ENCODE peak calls at places on chromosome 14, in eight cellular contexts. One of them, this sample, is unnamed.

GRCh38 chr14:103031956-103032355 is 25.4 kb downstream of the CDC42BPB start:
- DNase-seq in IMR-90: no peak
- DNase-seq in fibroblast of the conjunctiva: no peak
- DNase-seq in osteocyte: no peak
- DNase-seq in stimulated activated naive CD8-positive, alpha-beta T cell treated with anti-CD3 and anti-CD28 coated beads, Interleukin-15, amount 100 ng/mL, for 72 hours: no peak
- DNase-seq in NCI-H1417 treated with DMSO at 0.1 percent for 48 hours: no peak
- DNase-seq in SK-N-SH: peak
- DNase-seq in T-helper 22 cell: no peak
- DNase-seq in this sample: no peak

GRCh38 chr14:50351016-50351415 is 38.9 kb downstream of the DMAC2L start:
- DNase-seq in IMR-90: peak
- DNase-seq in fibroblast of the conjunctiva: no peak
- DNase-seq in osteocyte: no peak
- DNase-seq in stimulated activated naive CD8-positive, alpha-beta T cell treated with anti-CD3 and anti-CD28 coated beads, Interleukin-15, amount 100 ng/mL, for 72 hours: no peak
- DNase-seq in NCI-H1417 treated with DMSO at 0.1 percent for 48 hours: no peak
- DNase-seq in SK-N-SH: no peak
- DNase-seq in T-helper 22 cell: no peak
- DNase-seq in this sample: no peak

GRCh38 chr14:102262894-102263462 is 42.0 kb downstream of the MOK start:
- DNase-seq in IMR-90: peak
- DNase-seq in fibroblast of the conjunctiva: no peak
- DNase-seq in osteocyte: no peak
- DNase-seq in stimulated activated naive CD8-positive, alpha-beta T cell treated with anti-CD3 and anti-CD28 coated beads, Interleukin-15, amount 100 ng/mL, for 72 hours: no peak
- DNase-seq in NCI-H1417 treated with DMSO at 0.1 percent for 48 hours: no peak
- DNase-seq in SK-N-SH: peak
- DNase-seq in T-helper 22 cell: no peak
- DNase-seq in this sample: no peak

GRCh38 chr14:51118993-51119392 is 24.1 kb upstream of the TRIM9 start:
- DNase-seq in IMR-90: no peak
- DNase-seq in fibroblast of the conjunctiva: no peak
- DNase-seq in osteocyte: no peak
- DNase-seq in stimulated activated naive CD8-positive, alpha-beta T cell treated with anti-CD3 and anti-CD28 coated beads, Interleukin-15, amount 100 ng/mL, for 72 hours: no peak
- DNase-seq in NCI-H1417 treated with DMSO at 0.1 percent for 48 hours: no peak
- DNase-seq in SK-N-SH: no peak
- DNase-seq in T-helper 22 cell: no peak
- DNase-seq in this sample: no peak

GRCh38 chr14:101761881-101762529 is 496 bp downstream of the PPP2R5C start:
- DNase-seq in IMR-90: no peak
- DNase-seq in fibroblast of the conjunctiva: no peak
- DNase-seq in osteocyte: no peak
- DNase-seq in stimulated activated naive CD8-positive, alpha-beta T cell treated with anti-CD3 and anti-CD28 coated beads, Interleukin-15, amount 100 ng/mL, for 72 hours: peak
- DNase-seq in NCI-H1417 treated with DMSO at 0.1 percent for 48 hours: no peak
- DNase-seq in SK-N-SH: peak
- DNase-seq in T-helper 22 cell: peak
- DNase-seq in this sample: peak

GRCh38 chr14:90513151-90514014 is 116.6 kb downstream of the CALM1 start:
- DNase-seq in IMR-90: peak
- DNase-seq in fibroblast of the conjunctiva: no peak
- DNase-seq in osteocyte: no peak
- DNase-seq in stimulated activated naive CD8-positive, alpha-beta T cell treated with anti-CD3 and anti-CD28 coated beads, Interleukin-15, amount 100 ng/mL, for 72 hours: no peak
- DNase-seq in NCI-H1417 treated with DMSO at 0.1 percent for 48 hours: peak
- DNase-seq in SK-N-SH: no peak
- DNase-seq in T-helper 22 cell: no peak
- DNase-seq in this sample: no peak

GRCh38 chr14:42378274-42378673 is 771.6 kb downstream of the LRFN5 start:
- DNase-seq in IMR-90: no peak
- DNase-seq in fibroblast of the conjunctiva: no peak
- DNase-seq in osteocyte: no peak
- DNase-seq in stimulated activated naive CD8-positive, alpha-beta T cell treated with anti-CD3 and anti-CD28 coated beads, Interleukin-15, amount 100 ng/mL, for 72 hours: no peak
- DNase-seq in NCI-H1417 treated with DMSO at 0.1 percent for 48 hours: no peak
- DNase-seq in SK-N-SH: no peak
- DNase-seq in T-helper 22 cell: no peak
- DNase-seq in this sample: no peak

GRCh38 chr14:77681196-77682157 is 26.3 kb downstream of the ALKBH1 start:
- DNase-seq in IMR-90: peak
- DNase-seq in fibroblast of the conjunctiva: no peak
- DNase-seq in osteocyte: no peak
- DNase-seq in stimulated activated naive CD8-positive, alpha-beta T cell treated with anti-CD3 and anti-CD28 coated beads, Interleukin-15, amount 100 ng/mL, for 72 hours: no peak
- DNase-seq in NCI-H1417 treated with DMSO at 0.1 percent for 48 hours: no peak
- DNase-seq in SK-N-SH: no peak
- DNase-seq in T-helper 22 cell: no peak
- DNase-seq in this sample: no peak

GRCh38 chr14:77599894-77600293 is 16.5 kb downstream of the SPTLC2 start:
- DNase-seq in IMR-90: no peak
- DNase-seq in fibroblast of the conjunctiva: no peak
- DNase-seq in osteocyte: no peak
- DNase-seq in stimulated activated naive CD8-positive, alpha-beta T cell treated with anti-CD3 and anti-CD28 coated beads, Interleukin-15, amount 100 ng/mL, for 72 hours: no peak
- DNase-seq in NCI-H1417 treated with DMSO at 0.1 percent for 48 hours: no peak
- DNase-seq in SK-N-SH: no peak
- DNase-seq in T-helper 22 cell: no peak
- DNase-seq in this sample: peak

GRCh38 chr14:79631276-79631675 is 580.0 kb downstream of the DIO2 start:
- DNase-seq in IMR-90: no peak
- DNase-seq in fibroblast of the conjunctiva: no peak
- DNase-seq in osteocyte: no peak
- DNase-seq in stimulated activated naive CD8-positive, alpha-beta T cell treated with anti-CD3 and anti-CD28 coated beads, Interleukin-15, amount 100 ng/mL, for 72 hours: no peak
- DNase-seq in NCI-H1417 treated with DMSO at 0.1 percent for 48 hours: no peak
- DNase-seq in SK-N-SH: no peak
- DNase-seq in T-helper 22 cell: no peak
- DNase-seq in this sample: no peak

GRCh38 chr14:34030864-34031263 is 80.0 kb upstream of the EGLN3 start:
- DNase-seq in IMR-90: peak
- DNase-seq in fibroblast of the conjunctiva: peak
- DNase-seq in osteocyte: no peak
- DNase-seq in stimulated activated naive CD8-positive, alpha-beta T cell treated with anti-CD3 and anti-CD28 coated beads, Interleukin-15, amount 100 ng/mL, for 72 hours: no peak
- DNase-seq in NCI-H1417 treated with DMSO at 0.1 percent for 48 hours: no peak
- DNase-seq in SK-N-SH: peak
- DNase-seq in T-helper 22 cell: no peak
- DNase-seq in this sample: no peak

GRCh38 chr14:24339284-24340151 is at the start of gene RIPK3:
- DNase-seq in IMR-90: no peak
- DNase-seq in fibroblast of the conjunctiva: no peak
- DNase-seq in osteocyte: no peak
- DNase-seq in stimulated activated naive CD8-positive, alpha-beta T cell treated with anti-CD3 and anti-CD28 coated beads, Interleukin-15, amount 100 ng/mL, for 72 hours: peak
- DNase-seq in NCI-H1417 treated with DMSO at 0.1 percent for 48 hours: no peak
- DNase-seq in SK-N-SH: no peak
- DNase-seq in T-helper 22 cell: peak
- DNase-seq in this sample: no peak

GRCh38 chr14:100850841-100851585 is 25.1 kb downstream of the MEG3 start:
- DNase-seq in IMR-90: no peak
- DNase-seq in fibroblast of the conjunctiva: no peak
- DNase-seq in osteocyte: no peak
- DNase-seq in stimulated activated naive CD8-positive, alpha-beta T cell treated with anti-CD3 and anti-CD28 coated beads, Interleukin-15, amount 100 ng/mL, for 72 hours: peak
- DNase-seq in NCI-H1417 treated with DMSO at 0.1 percent for 48 hours: no peak
- DNase-seq in SK-N-SH: peak
- DNase-seq in T-helper 22 cell: peak
- DNase-seq in this sample: peak

GRCh38 chr14:32932921-32933622 is 5.6 kb upstream of the NPAS3 start:
- DNase-seq in IMR-90: no peak
- DNase-seq in fibroblast of the conjunctiva: no peak
- DNase-seq in osteocyte: no peak
- DNase-seq in stimulated activated naive CD8-positive, alpha-beta T cell treated with anti-CD3 and anti-CD28 coated beads, Interleukin-15, amount 100 ng/mL, for 72 hours: no peak
- DNase-seq in NCI-H1417 treated with DMSO at 0.1 percent for 48 hours: no peak
- DNase-seq in SK-N-SH: peak
- DNase-seq in T-helper 22 cell: no peak
- DNase-seq in this sample: no peak

GRCh38 chr14:96940009-96940408 is 142.8 kb downstream of the VRK1 start:
- DNase-seq in IMR-90: no peak
- DNase-seq in fibroblast of the conjunctiva: no peak
- DNase-seq in osteocyte: no peak
- DNase-seq in stimulated activated naive CD8-positive, alpha-beta T cell treated with anti-CD3 and anti-CD28 coated beads, Interleukin-15, amount 100 ng/mL, for 72 hours: no peak
- DNase-seq in NCI-H1417 treated with DMSO at 0.1 percent for 48 hours: no peak
- DNase-seq in SK-N-SH: no peak
- DNase-seq in T-helper 22 cell: no peak
- DNase-seq in this sample: peak

GRCh38 chr14:60250318-60251035 is 1.5 kb downstream of the PPM1A start:
- DNase-seq in IMR-90: peak
- DNase-seq in fibroblast of the conjunctiva: no peak
- DNase-seq in osteocyte: no peak
- DNase-seq in stimulated activated naive CD8-positive, alpha-beta T cell treated with anti-CD3 and anti-CD28 coated beads, Interleukin-15, amount 100 ng/mL, for 72 hours: no peak
- DNase-seq in NCI-H1417 treated with DMSO at 0.1 percent for 48 hours: no peak
- DNase-seq in SK-N-SH: peak
- DNase-seq in T-helper 22 cell: no peak
- DNase-seq in this sample: no peak

GRCh38 chr14:75561013-75561432 is 17.4 kb upstream of the FLVCR2 start:
- DNase-seq in IMR-90: peak
- DNase-seq in fibroblast of the conjunctiva: peak
- DNase-seq in osteocyte: no peak
- DNase-seq in stimulated activated naive CD8-positive, alpha-beta T cell treated with anti-CD3 and anti-CD28 coated beads, Interleukin-15, amount 100 ng/mL, for 72 hours: no peak
- DNase-seq in NCI-H1417 treated with DMSO at 0.1 percent for 48 hours: peak
- DNase-seq in SK-N-SH: peak
- DNase-seq in T-helper 22 cell: no peak
- DNase-seq in this sample: peak

GRCh38 chr14:102544034-102544744 is 34.6 kb upstream of the ANKRD9 start:
- DNase-seq in IMR-90: no peak
- DNase-seq in fibroblast of the conjunctiva: no peak
- DNase-seq in osteocyte: no peak
- DNase-seq in stimulated activated naive CD8-positive, alpha-beta T cell treated with anti-CD3 and anti-CD28 coated beads, Interleukin-15, amount 100 ng/mL, for 72 hours: no peak
- DNase-seq in NCI-H1417 treated with DMSO at 0.1 percent for 48 hours: no peak
- DNase-seq in SK-N-SH: peak
- DNase-seq in T-helper 22 cell: no peak
- DNase-seq in this sample: no peak

GRCh38 chr14:56268653-56269052 is 150.4 kb downstream of the PELI2 start:
- DNase-seq in IMR-90: peak
- DNase-seq in fibroblast of the conjunctiva: no peak
- DNase-seq in osteocyte: no peak
- DNase-seq in stimulated activated naive CD8-positive, alpha-beta T cell treated with anti-CD3 and anti-CD28 coated beads, Interleukin-15, amount 100 ng/mL, for 72 hours: no peak
- DNase-seq in NCI-H1417 treated with DMSO at 0.1 percent for 48 hours: no peak
- DNase-seq in SK-N-SH: no peak
- DNase-seq in T-helper 22 cell: no peak
- DNase-seq in this sample: no peak

This sample was measured in K562.